ENCODE peak calls at places on chromosomes 4 and X, in six cellular contexts. J is COR-L47; X is stimulated activated CD4-positive, alpha-beta T cell treated with anti-CD3 and anti-CD28 coated beads, Interleukin-1b, Interleukin-23, amount 100 ng/mL, for 48 hours; G is NCI-H2081; B is HTR-8/SVneo; I is SHP77 treated with DMSO at 0.1 percent for 48 hours. E is an unnamed sample.

GRCh38 chrX:72081605-72082320 is 50.0 kb downstream of the RTL5 start:
- DNase-seq in G (no peak), X (no peak), J (no peak), I (no peak), B (no peak), E (no peak)

GRCh38 chr4:139144911-139145551 is 32.0 kb downstream of the ELF2 start:
- DNase-seq in G (no peak), B (no peak), I (peak), J (peak), X (no peak), E (peak)

GRCh38 chr4:97493815-97494518 is 649.3 kb downstream of the STPG2 start:
- DNase-seq in B (no peak), X (no peak), J (no peak), G (no peak), I (no peak), E (no peak)

GRCh38 chr4:92520563-92520962 is 216.8 kb downstream of the GRID2 start:
- DNase-seq in X (no peak), G (no peak), J (no peak), B (no peak), I (no peak), E (no peak)

GRCh38 chr4:169241480-169241879 is 29.3 kb downstream of the SH3RF1 start:
- DNase-seq in I (no peak), B (no peak), X (no peak), G (no peak), J (no peak), E (no peak)

GRCh38 chr4:125688841-125689240 is 374.1 kb downstream of the FAT4 start:
- DNase-seq in X (no peak), G (no peak), B (no peak), J (no peak), I (no peak), E (no peak)

GRCh38 chrX:46571423-46572294 is 1.9 kb upstream of the CHST7 start:
- DNase-seq in B (no peak), I (no peak), X (no peak), G (no peak), J (no peak), E (no peak)

GRCh38 chrX:15674514-15674898 is 9.9 kb upstream of the CLTRN start:
- DNase-seq in X (peak), I (peak), J (peak), B (peak), G (peak), E (no peak)

GRCh38 chr4:2281575-2282343 is 19.9 kb upstream of the MXD4 start:
- DNase-seq in I (peak), X (peak), J (no peak), G (no peak), B (no peak), E (no peak)

GRCh38 chrX:10169180-10169579 is 12.4 kb downstream of the CLCN4 start:
- DNase-seq in X (no peak), I (no peak), J (no peak), B (no peak), G (no peak), E (no peak)

GRCh38 chr4:47617607-47618006 is 132.5 kb downstream of the ATP10D start:
- DNase-seq in G (no peak), I (no peak), X (no peak), B (no peak), J (no peak), E (no peak)

GRCh38 chrX:107619836-107620235 is 8.5 kb upstream of the PRPS1 start:
- DNase-seq in X (no peak), B (no peak), G (no peak), J (no peak), I (no peak), E (no peak)

GRCh38 chrX:57641338-57641737 is 38.7 kb downstream of the NLRP2B start:
- DNase-seq in B (no peak), I (no peak), X (no peak), J (no peak), G (no peak), E (no peak)

GRCh38 chr4:39514888-39515401 is 12.3 kb downstream of the UGDH start:
- DNase-seq in X (no peak), I (no peak), J (no peak), B (no peak), G (no peak), E (no peak)

GRCh38 chrX:1521459-1521956 is 15.5 kb downstream of the P2RY8 start:
- DNase-seq in J (no peak), I (no peak), B (no peak), X (peak), G (no peak), E (no peak)

GRCh38 chrX:119292445-119292844 is 56.4 kb downstream of the PGRMC1 start:
- DNase-seq in I (no peak), B (no peak), X (no peak), J (no peak), G (no peak), E (no peak)

GRCh38 chrX:40866878-40867277 is 131.5 kb upstream of the MED14 start:
- DNase-seq in G (no peak), X (no peak), I (no peak), B (no peak), J (no peak), E (no peak)